ENCODE peak calls at places on chromosomes 7 and 10, in four cellular contexts. T is transverse colon, D is small intestine, G is esophagus squamous epithelium. U is an unnamed sample.

GRCh38 chr7:150799741-150800575 is at the start of gene TMEM176B:
- DNase-seq in T (peak), G (no peak), D (peak), U (no peak)

GRCh38 chr10:92263396-92263795 is 27.5 kb downstream of the CPEB3 start:
- DNase-seq in D (no peak), T (no peak), G (no peak), U (no peak)

GRCh38 chr7:50330701-50331100 is 26.2 kb downstream of the IKZF1 start:
- DNase-seq in G (no peak), D (no peak), T (no peak), U (no peak)

GRCh38 chr10:118459642-118460193 is 117.6 kb upstream of the FAM204A start:
- DNase-seq in D (peak), G (no peak), T (peak), U (peak)

GRCh38 chr7:1010226-1010625 is 27.2 kb downstream of the CYP2W1 start:
- DNase-seq in D (no peak), T (no peak), G (no peak), U (no peak)

GRCh38 chr7:101870361-101871062 is 53.1 kb downstream of the CUX1 start:
- DNase-seq in D (peak), G (no peak), T (peak), U (peak)

GRCh38 chr7:122055072-122055471 is 89.0 kb downstream of the AASS start:
- DNase-seq in D (peak), G (no peak), T (no peak), U (no peak)

GRCh38 chr10:12252882-12253546 is 57.0 kb downstream of the CDC123 start:
- DNase-seq in G (no peak), T (peak), D (no peak), U (no peak)

GRCh38 chr10:121189092-121189491 is 337.9 kb downstream of the WDR11 start:
- DNase-seq in D (no peak), G (no peak), T (no peak), U (no peak)

GRCh38 chr10:121183241-121183640 is 332.1 kb downstream of the WDR11 start:
- DNase-seq in T (no peak), D (no peak), G (no peak), U (no peak)

GRCh38 chr10:121188005-121188404 is 336.8 kb downstream of the WDR11 start:
- DNase-seq in T (peak), D (peak), G (no peak), U (peak)

GRCh38 chr10:121185816-121186215 is 334.7 kb downstream of the WDR11 start:
- DNase-seq in G (no peak), D (no peak), T (no peak), U (no peak)

DNA sequence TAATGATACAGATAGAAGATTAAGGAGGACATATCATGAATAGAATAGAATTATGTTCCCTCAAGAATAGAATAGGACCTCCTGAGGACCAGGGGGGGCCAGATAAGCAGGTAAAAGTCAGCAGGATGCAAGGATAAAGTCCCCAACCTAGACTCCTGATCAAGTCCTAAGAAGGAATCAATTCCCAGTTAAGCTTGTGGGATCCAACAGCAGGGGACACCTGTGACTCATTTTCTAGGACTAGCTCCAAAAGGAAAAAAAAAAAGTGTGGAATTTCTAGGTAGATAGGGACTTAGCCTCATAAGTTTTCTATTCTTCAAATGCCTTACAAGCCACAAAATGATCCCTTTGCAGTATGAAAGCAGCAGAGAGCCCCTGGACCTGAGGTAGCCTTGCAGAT is 336.2 kb downstream of the WDR11 start:
- DNase-seq in T (no peak), G (no peak), D (no peak), U (no peak)
- H3K27ac ChIP-seq in T (peak), G (peak), D (no peak), U (no peak)

GRCh38 chr7:6026011-6026819 is 5.0 kb upstream of the ANKRD61 start:
- DNase-seq in T (peak), G (peak), D (peak), U (no peak)
- H3K27ac ChIP-seq in T (peak), G (peak), D (peak), U (no peak)

GRCh38 chr7:44257618-44258422 is 57.0 kb downstream of the YKT6 start:
- DNase-seq in G (no peak), T (peak), D (peak), U (peak)
- H3K27ac ChIP-seq in G (peak), T (peak), D (peak), U (no peak)

GRCh38 chr7:157623556-157623955 is 286.8 kb downstream of the DNAJB6 start:
- DNase-seq in G (no peak), T (no peak), D (no peak), U (no peak)
- H3K27ac ChIP-seq in G (no peak), T (no peak), D (no peak), U (no peak)

GRCh38 chr10:84269773-84270172 is 24.9 kb downstream of the RGR start:
- DNase-seq in G (no peak), T (no peak), D (no peak), U (peak)
- H3K27ac ChIP-seq in G (no peak), T (no peak), D (no peak), U (no peak)

DNA sequence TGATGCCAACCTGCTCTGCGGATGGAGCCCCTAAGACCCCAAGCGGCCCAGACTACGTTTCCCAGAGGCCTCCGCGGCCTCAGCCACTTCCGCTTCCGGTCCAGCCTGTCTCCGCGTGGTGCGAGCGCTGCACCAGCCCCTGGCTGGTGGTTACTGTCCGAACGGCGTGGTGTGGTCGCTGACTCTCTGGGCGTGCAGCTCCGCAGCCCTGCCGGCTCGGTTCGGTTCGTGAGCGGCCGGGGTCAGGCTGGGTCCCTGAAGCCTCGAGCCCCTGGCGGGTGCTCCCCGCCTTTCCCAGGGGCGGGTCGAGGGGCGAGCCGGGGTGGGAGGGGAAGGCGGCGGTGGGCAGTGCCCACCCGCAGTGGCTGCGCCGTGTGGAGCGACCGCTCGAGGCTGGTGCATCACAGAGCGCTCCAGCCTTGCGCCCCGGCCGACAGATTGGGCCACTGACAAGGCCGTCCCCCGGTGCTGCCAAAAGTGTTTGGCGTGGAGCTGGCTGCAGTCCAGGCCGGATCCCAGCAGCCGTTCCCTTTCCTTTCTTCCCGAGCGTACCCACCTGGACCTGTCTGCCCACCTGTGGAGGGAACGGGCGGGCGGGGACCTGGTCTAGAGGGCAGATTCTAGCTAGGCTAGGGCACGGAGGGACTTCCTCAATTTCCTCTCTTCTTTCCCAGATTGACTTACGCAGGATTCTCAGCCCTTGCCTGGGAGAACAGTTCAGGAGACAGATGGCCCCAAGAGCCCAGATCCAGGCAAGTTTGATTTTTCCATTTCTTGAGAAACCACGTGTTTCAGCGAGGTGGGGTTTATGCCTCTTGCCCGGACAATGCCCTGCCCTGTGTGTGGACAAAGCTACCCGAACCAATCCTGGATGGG is at the start of gene ZNF485:
- DNase-seq in T (peak), G (peak), D (peak), U (no peak)
- H3K27ac ChIP-seq in T (peak), G (peak), D (peak), U (no peak)